ENCODE peak calls at places on chromosomes 2 and 18, in five cellular contexts. E, J, L, N and A are unnamed samples.

GRCh38 chr2:86491088-86491487 is 49.9 kb downstream of the KDM3A start:
- DNase-seq in E (no peak), J (no peak), L (no peak), N (no peak), A (no peak)

GRCh38 chr2:137167651-137168050 is 402.3 kb downstream of the THSD7B start:
- DNase-seq in E (no peak), J (no peak), L (no peak), N (no peak), A (no peak)

GRCh38 chr18:58110398-58110797 is 66.4 kb downstream of the NEDD4L start:
- DNase-seq in E (no peak), J (no peak), L (no peak), N (no peak), A (no peak)

GRCh38 chr2:58569460-58570185 is 328.5 kb upstream of the FANCL start:
- DNase-seq in E (no peak), J (no peak), L (no peak), N (no peak), A (no peak)

GRCh38 chr2:74502147-74502719 is 2.8 kb upstream of the LBX2 start:
- DNase-seq in E (no peak), J (no peak), L (peak), N (no peak), A (no peak)

GRCh38 chr2:73418343-73418742 is 32.7 kb downstream of the ALMS1 start:
- DNase-seq in E (peak), J (peak), L (peak), N (peak), A (peak)

GRCh38 chr2:216339456-216340279 is 32.6 kb downstream of the MARCHF4 start:
- DNase-seq in E (no peak), J (peak), L (no peak), N (peak), A (no peak)

GRCh38 chr2:63879876-63880433 is 38.3 kb downstream of the UGP2 start:
- DNase-seq in E (no peak), J (no peak), L (no peak), N (no peak), A (no peak)

GRCh38 chr2:61882850-61883249 is 5.6 kb downstream of the CCT4 start:
- DNase-seq in E (no peak), J (no peak), L (no peak), N (no peak), A (no peak)

GRCh38 chr2:66305714-66306113 is 129.2 kb upstream of the MEIS1 start:
- DNase-seq in E (peak), J (no peak), L (peak), N (peak), A (peak)

GRCh38 chr2:136281281-136282117 is 163.6 kb upstream of the CXCR4 start:
- DNase-seq in E (no peak), J (no peak), L (no peak), N (no peak), A (no peak)

GRCh38 chr2:199466704-199467461 is 9.1 kb upstream of the SATB2 start:
- DNase-seq in E (no peak), J (no peak), L (no peak), N (no peak), A (no peak)

GRCh38 chr2:24928036-24928435 is 8.0 kb upstream of the ADCY3 start:
- DNase-seq in E (no peak), J (no peak), L (no peak), N (no peak), A (peak)

GRCh38 chr18:79458131-79458838 is 62.6 kb downstream of the NFATC1 start:
- DNase-seq in E (peak), J (peak), L (peak), N (no peak), A (peak)
- TF ChIP-seq POLR2A in E (no peak), J (no peak), L (no peak), N (no peak), A (no peak)

GRCh38 chr2:112216158-112216557 is 38.7 kb downstream of the ZC3H8 start:
- DNase-seq in E (no peak), J (no peak), L (no peak), N (no peak), A (no peak)
- TF ChIP-seq CTCF in E (no peak), J (no peak), L (no peak), N (no peak), A (no peak)

GRCh38 chr2:38875576-38876367 is at the start of the genes DHX57 and MORN2:
- DNase-seq in E (peak), J (peak), L (peak), N (peak), A (peak)
- TF ChIP-seq POLR2A in E (no peak), J (peak), L (peak), N (no peak), A (no peak)

DNA sequence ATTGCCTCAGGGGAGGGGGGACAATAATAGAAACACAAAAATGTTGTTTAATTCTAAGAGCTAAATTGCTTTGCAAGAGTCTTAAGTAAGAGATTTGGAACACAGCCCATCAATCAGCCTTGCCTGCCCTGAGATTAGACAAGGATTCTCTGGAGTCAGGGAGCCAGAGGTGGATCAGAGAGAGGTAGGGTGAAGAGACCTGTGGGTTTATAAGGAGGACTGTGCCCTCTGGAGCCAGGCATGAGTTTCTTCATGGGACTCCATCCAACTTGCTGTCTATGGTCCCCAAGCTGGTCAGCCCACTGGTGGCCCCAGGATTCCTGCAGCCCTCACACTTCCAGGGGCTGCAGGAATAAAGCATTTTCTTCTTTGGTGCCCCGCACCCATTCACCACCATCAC is 139.3 kb downstream of the ALK start:
- DNase-seq in E (no peak), J (no peak), L (no peak), N (no peak), A (no peak)
- TF ChIP-seq CTCF in E (no peak), J (no peak), L (no peak), N (no peak), A (no peak)

DNA sequence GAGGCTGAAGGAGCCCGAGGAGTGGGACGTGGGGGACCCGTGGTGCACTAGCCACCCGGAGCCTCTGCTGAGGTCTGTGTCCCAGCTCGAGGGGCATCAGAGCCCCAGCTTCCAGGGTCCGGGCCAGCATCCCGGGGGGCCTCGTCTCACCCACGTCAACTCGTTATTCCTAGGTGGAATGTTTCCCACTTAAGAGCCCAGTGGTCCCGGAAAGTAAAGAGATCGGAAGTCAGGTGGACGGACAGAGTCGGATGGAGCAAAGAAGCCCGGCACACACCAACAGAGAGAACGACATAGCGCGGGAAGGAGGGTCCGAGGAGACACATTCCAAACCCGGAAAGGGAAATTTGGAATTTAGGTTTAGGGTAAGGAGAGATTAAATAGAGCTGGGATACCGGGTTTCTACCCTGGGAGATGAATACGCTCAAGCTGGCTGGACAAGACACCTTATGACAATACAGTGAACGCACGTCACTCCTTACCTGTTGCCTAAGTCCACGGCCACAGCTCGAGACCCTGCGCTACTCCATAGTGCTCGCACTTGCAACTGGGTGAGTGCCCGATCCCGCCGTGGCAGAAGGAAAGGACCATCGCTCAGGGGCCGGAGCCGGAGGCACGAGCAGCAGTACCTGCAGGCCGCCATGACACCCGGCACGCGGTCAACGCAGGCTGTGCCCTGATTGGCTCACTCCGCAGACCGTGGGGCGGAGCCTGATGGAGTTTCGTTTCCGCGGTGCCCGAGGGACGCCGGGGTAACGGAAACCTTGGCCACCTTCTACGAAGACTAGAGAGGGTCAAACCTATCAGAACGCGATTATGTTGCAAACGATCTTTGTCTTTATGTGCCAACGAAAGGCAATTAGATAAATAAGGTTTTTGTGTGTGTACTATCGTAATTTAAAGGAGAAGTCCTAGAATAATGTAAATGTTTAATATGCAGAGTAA is at the start of gene PNPT1:
- DNase-seq in E (peak), J (peak), L (peak), N (peak), A (peak)
- TF ChIP-seq POLR2A in E (no peak), J (peak), L (peak), N (peak), A (no peak)

DNA sequence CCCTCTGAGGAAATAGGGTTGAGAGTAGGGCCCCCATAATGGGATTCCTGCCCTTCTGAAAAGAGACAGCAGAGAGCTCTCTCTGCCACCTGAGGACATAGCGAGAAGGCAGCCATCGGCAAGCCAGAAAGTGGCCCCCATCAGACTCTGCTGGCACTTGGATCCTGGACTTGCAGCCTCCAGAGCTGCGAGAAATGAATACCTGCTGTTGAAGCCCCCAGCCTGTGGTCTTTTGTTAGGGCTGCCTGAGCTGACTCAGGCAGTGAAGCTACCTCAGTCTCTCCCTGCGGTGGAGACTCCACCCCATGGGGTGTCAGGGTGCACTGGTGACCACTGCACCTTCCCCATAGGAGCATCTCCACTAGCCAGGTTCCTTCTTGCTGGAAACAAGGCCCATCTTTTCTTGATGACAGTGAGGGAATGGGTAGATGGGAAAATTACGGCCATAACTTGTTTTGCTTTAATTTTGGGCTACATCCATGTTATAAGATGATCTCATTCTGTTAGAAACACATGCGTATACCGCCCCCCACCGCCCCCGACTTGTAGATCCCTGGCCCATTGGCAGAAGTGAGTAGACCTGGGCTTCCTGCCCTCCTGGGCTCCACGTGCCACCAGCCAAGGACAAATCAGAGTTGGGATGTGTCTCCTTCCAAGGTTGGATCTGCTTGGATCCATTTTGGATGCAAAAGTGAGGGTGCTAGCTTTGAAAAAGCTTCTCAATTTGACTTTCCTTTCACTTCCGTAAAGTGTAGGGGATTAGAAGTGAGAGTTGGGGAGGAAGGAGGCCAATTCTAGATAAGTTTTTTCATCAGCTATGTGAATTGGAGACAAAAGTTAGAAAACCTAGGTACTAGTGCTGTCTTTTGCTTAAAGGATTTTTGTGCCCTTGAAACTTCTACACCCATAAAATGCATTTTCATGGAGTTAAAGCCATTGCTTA is 42.9 kb downstream of the NCK2 start:
- DNase-seq in E (peak), J (no peak), L (peak), N (no peak), A (no peak)
- TF ChIP-seq CTCF in E (no peak), J (no peak), L (no peak), N (no peak), A (no peak)

GRCh38 chr2:191165190-191165643 is 14.4 kb upstream of the STAT4 start:
- DNase-seq in E (no peak), J (no peak), L (peak), N (peak), A (no peak)
- TF ChIP-seq POLR2A in E (no peak), J (no peak), L (no peak), N (no peak), A (no peak)

GRCh38 chr2:20781656-20782265 is 41.1 kb downstream of the LDAH start:
- DNase-seq in E (no peak), J (no peak), L (peak), N (no peak), A (no peak)
- TF ChIP-seq CTCF in E (peak), J (peak), L (peak), N (peak), A (no peak)

GRCh38 chr2:95392730-95393455 is 9.6 kb upstream of the FAHD2A start:
- DNase-seq in E (no peak), J (no peak), L (peak), N (no peak), A (no peak)
- TF ChIP-seq POLR2A in E (no peak), J (no peak), L (no peak), N (no peak), A (no peak)